ENCODE peak calls at places on chromosomes 11 and 22, in seven cellular contexts. L, V, X, U, Q, M and N are unnamed samples.

GRCh38 chr11:111282663-111283062 is 15.7 kb upstream of the POU2AF3 start:
- DNase-seq in L (no peak), V (no peak), X (no peak), U (no peak), Q (no peak), M (no peak), N (no peak)

GRCh38 chr11:65598258-65598699 is 2.7 kb upstream of the KCNK7 start:
- DNase-seq in L (no peak), V (no peak), X (no peak), U (no peak), Q (no peak), M (no peak), N (no peak)

GRCh38 chr11:15446315-15446714 is 331.6 kb downstream of the INSC start:
- DNase-seq in L (no peak), V (no peak), X (no peak), U (no peak), Q (no peak), M (no peak), N (no peak)

GRCh38 chr11:67441731-67442401 is 1.4 kb downstream of the CORO1B start:
- DNase-seq in L (no peak), V (no peak), X (no peak), U (no peak), Q (no peak), M (no peak), N (no peak)

GRCh38 chr11:43802509-43802908 is 78.1 kb upstream of the ALKBH3 start:
- DNase-seq in L (no peak), V (no peak), X (no peak), U (no peak), Q (no peak), M (no peak), N (no peak)

GRCh38 chr11:20668844-20669832 is at the start of gene NELL1:
- DNase-seq in L (no peak), V (no peak), X (no peak), U (no peak), Q (no peak), M (no peak), N (no peak)

GRCh38 chr11:44333271-44334218 is 23.6 kb upstream of the ALX4 start:
- DNase-seq in L (peak), V (no peak), X (no peak), U (no peak), Q (no peak), M (no peak), N (no peak)

GRCh38 chr11:5265832-5266231 is 3.9 kb downstream of the HBE1 start:
- DNase-seq in L (no peak), V (no peak), X (no peak), U (no peak), Q (no peak), M (no peak), N (no peak)

GRCh38 chr22:43854786-43855271 is 7.5 kb downstream of the SULT4A1 start:
- DNase-seq in L (no peak), V (no peak), X (no peak), U (no peak), Q (no peak), M (no peak), N (no peak)

GRCh38 chr22:37425800-37426531 is 1.3 kb downstream of the ELFN2 start:
- DNase-seq in L (peak), V (no peak), X (no peak), U (no peak), Q (no peak), M (no peak), N (no peak)

GRCh38 chr11:132217856-132218255 is 847.4 kb downstream of the NTM start:
- DNase-seq in L (no peak), V (no peak), X (no peak), U (no peak), Q (no peak), M (no peak), N (no peak)

GRCh38 chr11:112632866-112633505 is 328.2 kb upstream of the NCAM1 start:
- DNase-seq in L (no peak), V (no peak), X (no peak), U (no peak), Q (no peak), M (no peak), N (no peak)

GRCh38 chr11:130435671-130436070 is 7.3 kb upstream of the ADAMTS8 start:
- DNase-seq in L (no peak), V (no peak), X (no peak), U (no peak), Q (no peak), M (no peak), N (no peak)

GRCh38 chr11:67364169-67364568 is 9.2 kb downstream of the CLCF1 start:
- DNase-seq in L (no peak), V (no peak), X (no peak), U (no peak), Q (no peak), M (no peak), N (no peak)

GRCh38 chr11:128632151-128632791 is 44.9 kb upstream of the ETS1 start:
- DNase-seq in L (peak), V (peak), X (no peak), U (no peak), Q (peak), M (peak), N (no peak)

GRCh38 chr22:37457093-37457893 is 28.9 kb downstream of the MFNG start:
- DNase-seq in L (peak), V (peak), X (peak), U (peak), Q (peak), M (peak), N (peak)

GRCh38 chr11:103602846-103603245 is 433.6 kb upstream of the DDI1 start:
- DNase-seq in L (no peak), V (no peak), X (no peak), U (no peak), Q (no peak), M (no peak), N (no peak)

GRCh38 chr11:116240661-116241060 is 532.1 kb downstream of the BUD13 start:
- DNase-seq in L (no peak), V (no peak), X (no peak), U (no peak), Q (no peak), M (no peak), N (no peak)

GRCh38 chr11:45834298-45834756 is 12.9 kb upstream of the CRY2 start:
- DNase-seq in L (no peak), V (no peak), X (peak), U (no peak), Q (no peak), M (no peak), N (no peak)

GRCh38 chr22:27173530-27173929 is 516.1 kb downstream of the MIAT start:
- DNase-seq in L (no peak), V (no peak), X (no peak), U (no peak), Q (no peak), M (no peak), N (no peak)

GRCh38 chr11:134278356-134278755 is 2.2 kb downstream of the GLB1L3 start:
- DNase-seq in L (no peak), V (no peak), X (no peak), U (peak), Q (no peak), M (no peak), N (no peak)

GRCh38 chr22:46846154-46846831 is 83.8 kb downstream of the TBC1D22A start:
- DNase-seq in L (no peak), V (no peak), X (no peak), U (no peak), Q (no peak), M (no peak), N (no peak)

DNA sequence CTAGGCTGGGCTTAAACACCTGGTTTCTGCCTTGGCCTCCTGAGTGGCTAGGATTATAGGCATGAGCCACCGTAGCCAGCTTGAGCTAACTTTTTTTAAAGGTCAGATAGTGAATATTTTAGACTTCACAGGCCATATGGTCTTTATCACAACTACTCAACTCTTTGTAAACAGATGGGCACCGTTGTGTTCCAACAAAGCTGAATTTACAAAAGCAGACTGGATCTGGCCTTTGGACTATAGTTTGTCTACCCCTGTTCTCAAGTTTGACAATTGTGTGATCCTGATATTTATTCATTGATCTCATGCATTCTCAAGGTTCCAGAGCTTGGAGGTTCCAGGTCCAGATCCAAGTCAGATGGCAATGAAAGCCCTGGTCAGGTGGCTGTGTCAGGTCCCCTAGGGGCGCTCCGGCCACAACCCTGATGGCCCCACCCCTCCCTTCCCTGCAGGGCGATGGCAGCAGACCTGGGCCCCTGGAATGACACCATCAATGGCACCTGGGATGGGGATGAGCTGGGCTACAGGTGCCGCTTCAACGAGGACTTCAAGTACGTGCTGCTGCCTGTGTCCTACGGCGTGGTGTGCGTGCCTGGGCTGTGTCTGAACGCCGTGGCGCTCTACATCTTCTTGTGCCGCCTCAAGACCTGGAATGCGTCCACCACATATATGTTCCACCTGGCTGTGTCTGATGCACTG is 15.8 kb downstream of the P2RY2 start:
- DNase-seq in L (no peak), V (no peak), X (no peak), U (no peak), Q (no peak), M (peak), N (no peak)
- TF ChIP-seq POLR2A in L (no peak), V (no peak), X (no peak), U (no peak), Q (no peak), M (no peak), N (no peak)

GRCh38 chr11:27472398-27473016 is at the start of gene LGR4:
- DNase-seq in L (peak), V (peak), X (peak), U (peak), Q (peak), M (peak), N (peak)
- TF ChIP-seq POLR2A in L (peak), V (peak), X (no peak), U (peak), Q (peak), M (peak), N (peak)

DNA sequence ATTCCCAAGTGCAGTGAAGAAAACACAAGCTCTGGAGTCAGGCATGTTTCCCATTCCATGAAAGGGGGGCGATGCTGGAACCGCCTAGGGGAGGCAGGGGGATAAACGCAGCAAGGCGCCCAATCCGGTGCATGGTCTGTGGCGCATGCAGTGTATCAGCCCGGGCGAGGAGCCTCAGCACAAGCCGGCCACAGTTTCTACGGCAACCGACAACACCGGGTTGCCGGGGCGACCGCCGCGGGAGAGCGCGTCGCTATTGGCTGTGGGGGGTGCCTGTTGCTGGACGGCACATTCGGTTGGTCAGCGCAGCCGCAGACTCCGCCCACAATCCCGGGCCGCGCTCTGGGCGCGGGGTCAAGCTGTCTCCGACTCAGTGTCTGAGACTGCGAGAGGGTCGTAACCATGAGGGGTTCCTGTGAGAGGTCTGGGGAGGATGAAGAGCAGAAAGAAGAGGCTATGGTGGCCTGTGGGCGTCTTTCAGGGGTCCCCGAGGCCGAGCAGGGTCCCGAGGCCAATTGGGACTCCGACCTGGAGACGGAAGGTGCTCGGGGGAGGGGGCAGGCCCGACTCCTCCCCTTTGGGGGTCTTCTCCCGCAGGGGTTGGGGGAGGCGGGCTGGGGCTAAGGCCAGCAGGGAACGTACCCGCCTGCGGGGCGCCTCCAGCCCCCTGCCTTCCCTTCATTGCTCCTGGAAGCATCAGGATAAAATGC is at the start of gene LRRC74B:
- DNase-seq in L (peak), V (peak), X (peak), U (peak), Q (peak), M (peak), N (peak)
- TF ChIP-seq POLR2A in L (no peak), V (no peak), X (no peak), U (no peak), Q (no peak), M (no peak), N (no peak)

GRCh38 chr22:24805790-24806662 is at the start of gene SGSM1:
- DNase-seq in L (peak), V (peak), X (peak), U (peak), Q (peak), M (peak), N (peak)
- TF ChIP-seq POLR2A in L (peak), V (no peak), X (no peak), U (no peak), Q (peak), M (peak), N (peak)